ENCODE peak calls at places on chromosomes 3 and 15, in seven cellular contexts. One of them, this sample, is unnamed.

GRCh38 chr3:9793161-9793781 is 389 bp downstream of the ARPC4 start:
- DNase-seq in ascending aorta: peak; percentile 70
- DNase-seq in AG04450: no peak
- DNase-seq in transverse colon: peak; percentile 57
- DNase-seq in heart right ventricle: no peak
- DNase-seq in AG09319: no peak
- DNase-seq in Peyer's patch: no peak
- DNase-seq in this sample: no peak

GRCh38 chr15:43329960-43330779 is at the start of gene LCMT2:
- DNase-seq in AG09319: peak; percentile 79
- DNase-seq in transverse colon: peak; percentile 94
- DNase-seq in Peyer's patch: peak; percentile 93
- DNase-seq in AG04450: peak; percentile 77
- DNase-seq in heart right ventricle: peak; percentile 91
- DNase-seq in ascending aorta: peak; percentile 96
- DNase-seq in this sample: peak; percentile 73

GRCh38 chr3:45795509-45795881 is 841 bp downstream of the SLC6A20 start:
- DNase-seq in ascending aorta: no peak
- DNase-seq in heart right ventricle: no peak
- DNase-seq in transverse colon: no peak
- DNase-seq in Peyer's patch: peak; percentile 49
- DNase-seq in AG09319: no peak
- DNase-seq in AG04450: no peak
- DNase-seq in this sample: no peak

GRCh38 chr15:101407439-101407838 is 82.1 kb downstream of the PCSK6 start:
- DNase-seq in transverse colon: no peak
- DNase-seq in Peyer's patch: no peak
- DNase-seq in heart right ventricle: no peak
- DNase-seq in AG09319: no peak
- DNase-seq in AG04450: no peak
- DNase-seq in ascending aorta: no peak
- DNase-seq in this sample: no peak

GRCh38 chr15:84982301-84982920 is 755 bp downstream of the PDE8A start:
- DNase-seq in Peyer's patch: peak; percentile 72
- DNase-seq in transverse colon: peak; percentile 70
- DNase-seq in AG04450: no peak
- DNase-seq in AG09319: no peak
- DNase-seq in heart right ventricle: peak; percentile 43
- DNase-seq in ascending aorta: peak; percentile 70
- DNase-seq in this sample: no peak

GRCh38 chr15:71627604-71628003 is 182.8 kb upstream of the NR2E3 start:
- DNase-seq in heart right ventricle: no peak
- DNase-seq in ascending aorta: no peak
- DNase-seq in AG04450: no peak
- DNase-seq in Peyer's patch: no peak
- DNase-seq in AG09319: no peak
- DNase-seq in transverse colon: no peak
- DNase-seq in this sample: no peak

GRCh38 chr3:136186330-136186729 is 9.8 kb downstream of the MSL2 start:
- DNase-seq in AG09319: no peak
- DNase-seq in transverse colon: peak; percentile 62
- DNase-seq in ascending aorta: no peak
- DNase-seq in AG04450: no peak
- DNase-seq in Peyer's patch: peak; percentile 51
- DNase-seq in heart right ventricle: no peak
- DNase-seq in this sample: no peak

GRCh38 chr3:108946292-108947290 is 7.1 kb downstream of the GUCA1C start:
- DNase-seq in AG09319: no peak
- DNase-seq in heart right ventricle: no peak
- DNase-seq in AG04450: no peak
- DNase-seq in transverse colon: no peak
- DNase-seq in Peyer's patch: no peak
- DNase-seq in ascending aorta: no peak
- DNase-seq in this sample: no peak

GRCh38 chr15:81221449-81221848 is 24.8 kb downstream of the IL16 start:
- DNase-seq in transverse colon: no peak
- DNase-seq in AG04450: no peak
- DNase-seq in Peyer's patch: no peak
- DNase-seq in AG09319: peak; percentile 47
- DNase-seq in heart right ventricle: peak; percentile 23
- DNase-seq in ascending aorta: no peak
- DNase-seq in this sample: no peak

GRCh38 chr3:124951511-124952390 is 17.2 kb upstream of the MUC13 start:
- DNase-seq in AG04450: peak; percentile 42
- DNase-seq in transverse colon: peak; percentile 76
- DNase-seq in Peyer's patch: peak; percentile 73
- DNase-seq in AG09319: no peak
- DNase-seq in heart right ventricle: no peak
- DNase-seq in ascending aorta: no peak
- DNase-seq in this sample: no peak

GRCh38 chr3:191328963-191329653 is at the start of gene CCDC50:
- DNase-seq in ascending aorta: peak; percentile 89
- DNase-seq in transverse colon: peak; percentile 93
- DNase-seq in AG09319: peak; percentile 34
- DNase-seq in AG04450: no peak
- DNase-seq in Peyer's patch: peak; percentile 92
- DNase-seq in heart right ventricle: peak; percentile 89
- DNase-seq in this sample: peak; percentile 76

GRCh38 chr3:152200476-152201422 is 68.0 kb upstream of the MBNL1 start:
- DNase-seq in AG04450: no peak
- DNase-seq in Peyer's patch: no peak
- DNase-seq in AG09319: no peak
- DNase-seq in ascending aorta: no peak
- DNase-seq in transverse colon: no peak
- DNase-seq in heart right ventricle: no peak
- DNase-seq in this sample: no peak

GRCh38 chr3:169661567-169662214 is 1.8 kb downstream of the MECOM start:
- DNase-seq in heart right ventricle: peak; percentile 47
- DNase-seq in transverse colon: peak; percentile 53
- DNase-seq in ascending aorta: peak; percentile 80
- DNase-seq in AG04450: no peak
- DNase-seq in AG09319: no peak
- DNase-seq in Peyer's patch: peak; percentile 67
- DNase-seq in this sample: no peak

GRCh38 chr15:96037584-96037983 is 292.9 kb upstream of the NR2F2 start:
- DNase-seq in AG09319: no peak
- DNase-seq in heart right ventricle: no peak
- DNase-seq in Peyer's patch: no peak
- DNase-seq in AG04450: peak; percentile 10
- DNase-seq in transverse colon: no peak
- DNase-seq in ascending aorta: no peak
- DNase-seq in this sample: no peak

GRCh38 chr3:187750041-187750512 is 4.8 kb upstream of the BCL6 start:
- DNase-seq in Peyer's patch: peak; percentile 68
- DNase-seq in AG04450: no peak
- DNase-seq in heart right ventricle: no peak
- DNase-seq in transverse colon: peak; percentile 74
- DNase-seq in AG09319: no peak
- DNase-seq in ascending aorta: no peak
- DNase-seq in this sample: no peak

GRCh38 chr3:152204218-152204617 is 64.5 kb upstream of the MBNL1 start:
- DNase-seq in ascending aorta: no peak
- DNase-seq in Peyer's patch: no peak
- DNase-seq in transverse colon: no peak
- DNase-seq in heart right ventricle: no peak
- DNase-seq in AG04450: no peak
- DNase-seq in AG09319: no peak
- DNase-seq in this sample: no peak

GRCh38 chr15:78209646-78210348 is 24.6 kb downstream of the ACSBG1 start:
- DNase-seq in AG04450: no peak
- DNase-seq in Peyer's patch: peak; percentile 55
- DNase-seq in ascending aorta: peak; percentile 45
- DNase-seq in heart right ventricle: peak; percentile 48
- DNase-seq in AG09319: no peak
- DNase-seq in transverse colon: peak; percentile 64
- DNase-seq in this sample: no peak

GRCh38 chr3:25895443-25895842 is 105.6 kb downstream of the OXSM start:
- DNase-seq in heart right ventricle: no peak
- DNase-seq in AG09319: no peak
- DNase-seq in Peyer's patch: no peak
- DNase-seq in ascending aorta: no peak
- DNase-seq in transverse colon: no peak
- DNase-seq in AG04450: peak; percentile 32
- DNase-seq in this sample: no peak

GRCh38 chr15:24858737-24859601 is 95.8 kb upstream of the SNRPN start:
- DNase-seq in transverse colon: no peak
- DNase-seq in ascending aorta: no peak
- DNase-seq in AG04450: peak; percentile 38
- DNase-seq in AG09319: no peak
- DNase-seq in heart right ventricle: no peak
- DNase-seq in Peyer's patch: no peak
- DNase-seq in this sample: no peak

GRCh38 chr3:134643150-134643675 is 7.6 kb downstream of the KY start:
- DNase-seq in transverse colon: peak; percentile 2
- DNase-seq in ascending aorta: no peak
- DNase-seq in heart right ventricle: no peak
- DNase-seq in AG09319: no peak
- DNase-seq in Peyer's patch: no peak
- DNase-seq in AG04450: no peak
- DNase-seq in this sample: no peak

GRCh38 chr15:68733666-68734065 is 87.0 kb downstream of the ANP32A start:
- DNase-seq in heart right ventricle: no peak
- DNase-seq in AG09319: no peak
- DNase-seq in ascending aorta: no peak
- DNase-seq in Peyer's patch: no peak
- DNase-seq in AG04450: no peak
- DNase-seq in transverse colon: no peak
- DNase-seq in this sample: no peak

GRCh38 chr3:185823280-185824044 is 1.4 kb downstream of the IGF2BP2 start:
- DNase-seq in transverse colon: peak; percentile 53
- DNase-seq in AG04450: no peak
- DNase-seq in AG09319: no peak
- DNase-seq in heart right ventricle: peak; percentile 42
- DNase-seq in Peyer's patch: peak; percentile 76
- DNase-seq in ascending aorta: no peak
- DNase-seq in this sample: no peak
- TF ChIP-seq CTCF in transverse colon: no peak
- TF ChIP-seq CTCF in AG04450: peak; percentile 16
- TF ChIP-seq CTCF in AG09319: peak; percentile 16
- TF ChIP-seq CTCF in heart right ventricle: peak; percentile 20
- TF ChIP-seq CTCF in Peyer's patch: no peak
- TF ChIP-seq CTCF in ascending aorta: no peak
- TF ChIP-seq CTCF in this sample: no peak

GRCh38 chr3:194869482-194870169 is 183.9 kb downstream of the FAM43A start:
- DNase-seq in heart right ventricle: no peak
- DNase-seq in transverse colon: no peak
- DNase-seq in AG09319: no peak
- DNase-seq in ascending aorta: no peak
- DNase-seq in Peyer's patch: no peak
- DNase-seq in AG04450: peak; percentile 68
- DNase-seq in this sample: no peak
- TF ChIP-seq CTCF in heart right ventricle: no peak
- TF ChIP-seq CTCF in transverse colon: no peak
- TF ChIP-seq CTCF in AG09319: peak; percentile 1
- TF ChIP-seq CTCF in ascending aorta: no peak
- TF ChIP-seq CTCF in Peyer's patch: no peak
- TF ChIP-seq CTCF in AG04450: no peak
- TF ChIP-seq CTCF in this sample: no peak

GRCh38 chr3:168088106-168088722 is 7.5 kb downstream of the GOLIM4 start:
- DNase-seq in AG04450: no peak
- DNase-seq in AG09319: no peak
- DNase-seq in Peyer's patch: no peak
- DNase-seq in ascending aorta: no peak
- DNase-seq in transverse colon: peak; percentile 38
- DNase-seq in heart right ventricle: no peak
- DNase-seq in this sample: no peak
- TF ChIP-seq CTCF in AG04450: peak; percentile 35
- TF ChIP-seq CTCF in AG09319: no peak
- TF ChIP-seq CTCF in Peyer's patch: no peak
- TF ChIP-seq CTCF in ascending aorta: no peak
- TF ChIP-seq CTCF in transverse colon: peak; percentile 34
- TF ChIP-seq CTCF in heart right ventricle: peak; percentile 18
- TF ChIP-seq CTCF in this sample: no peak

GRCh38 chr3:196287405-196288140 is at the start of gene PCYT1A:
- DNase-seq in AG09319: peak; percentile 81
- DNase-seq in ascending aorta: peak; percentile 96
- DNase-seq in AG04450: peak; percentile 79
- DNase-seq in heart right ventricle: peak; percentile 87
- DNase-seq in transverse colon: peak; percentile 92
- DNase-seq in Peyer's patch: peak; percentile 91
- DNase-seq in this sample: peak; percentile 73
- TF ChIP-seq CTCF in AG09319: no peak
- TF ChIP-seq CTCF in ascending aorta: no peak
- TF ChIP-seq CTCF in AG04450: no peak
- TF ChIP-seq CTCF in heart right ventricle: no peak
- TF ChIP-seq CTCF in transverse colon: no peak
- TF ChIP-seq CTCF in Peyer's patch: no peak
- TF ChIP-seq CTCF in this sample: no peak

GRCh38 chr15:53665930-53666329 is 93.5 kb downstream of the WDR72 start:
- DNase-seq in AG09319: no peak
- DNase-seq in transverse colon: no peak
- DNase-seq in heart right ventricle: no peak
- DNase-seq in AG04450: no peak
- DNase-seq in Peyer's patch: no peak
- DNase-seq in ascending aorta: no peak
- DNase-seq in this sample: no peak
- TF ChIP-seq CTCF in AG09319: no peak
- TF ChIP-seq CTCF in transverse colon: no peak
- TF ChIP-seq CTCF in heart right ventricle: no peak
- TF ChIP-seq CTCF in AG04450: no peak
- TF ChIP-seq CTCF in Peyer's patch: no peak
- TF ChIP-seq CTCF in ascending aorta: no peak
- TF ChIP-seq CTCF in this sample: no peak

GRCh38 chr3:196633658-196634151 is 5.8 kb upstream of the NRROS start:
- DNase-seq in heart right ventricle: no peak
- DNase-seq in AG09319: no peak
- DNase-seq in AG04450: no peak
- DNase-seq in Peyer's patch: no peak
- DNase-seq in ascending aorta: no peak
- DNase-seq in transverse colon: no peak
- DNase-seq in this sample: no peak

GRCh38 chr3:196634224-196634623 is 5.3 kb upstream of the NRROS start:
- DNase-seq in ascending aorta: no peak
- DNase-seq in heart right ventricle: no peak
- DNase-seq in AG09319: no peak
- DNase-seq in Peyer's patch: no peak
- DNase-seq in AG04450: no peak
- DNase-seq in transverse colon: peak; percentile 35
- DNase-seq in this sample: no peak

GRCh38 chr3:196634851-196635250 is 4.6 kb upstream of the NRROS start:
- DNase-seq in ascending aorta: no peak
- DNase-seq in AG09319: no peak
- DNase-seq in AG04450: no peak
- DNase-seq in Peyer's patch: no peak
- DNase-seq in transverse colon: no peak
- DNase-seq in heart right ventricle: no peak
- DNase-seq in this sample: no peak

GRCh38 chr3:196631655-196632032 is 7.8 kb upstream of the NRROS start:
- DNase-seq in AG04450: no peak
- DNase-seq in transverse colon: no peak
- DNase-seq in ascending aorta: no peak
- DNase-seq in AG09319: no peak
- DNase-seq in Peyer's patch: no peak
- DNase-seq in heart right ventricle: no peak
- DNase-seq in this sample: no peak

GRCh38 chr3:196632033-196632751 is 7.3 kb upstream of the NRROS start:
- DNase-seq in AG09319: no peak
- DNase-seq in Peyer's patch: peak; percentile 87
- DNase-seq in heart right ventricle: peak; percentile 86
- DNase-seq in transverse colon: peak; percentile 87
- DNase-seq in ascending aorta: peak; percentile 88
- DNase-seq in AG04450: no peak
- DNase-seq in this sample: no peak
- TF ChIP-seq CTCF in AG09319: peak; percentile 31
- TF ChIP-seq CTCF in Peyer's patch: no peak
- TF ChIP-seq CTCF in heart right ventricle: peak; percentile 64
- TF ChIP-seq CTCF in transverse colon: peak; percentile 15
- TF ChIP-seq CTCF in ascending aorta: peak; percentile 38
- TF ChIP-seq CTCF in AG04450: peak; percentile 41
- TF ChIP-seq CTCF in this sample: no peak

GRCh38 chr3:5020262-5020722 is 41.1 kb downstream of the BHLHE40 start:
- DNase-seq in AG09319: no peak
- DNase-seq in transverse colon: no peak
- DNase-seq in heart right ventricle: no peak
- DNase-seq in Peyer's patch: no peak
- DNase-seq in ascending aorta: no peak
- DNase-seq in AG04450: no peak
- DNase-seq in this sample: no peak
- TF ChIP-seq CTCF in AG09319: no peak
- TF ChIP-seq CTCF in transverse colon: no peak
- TF ChIP-seq CTCF in heart right ventricle: no peak
- TF ChIP-seq CTCF in Peyer's patch: no peak
- TF ChIP-seq CTCF in ascending aorta: no peak
- TF ChIP-seq CTCF in AG04450: no peak
- TF ChIP-seq CTCF in this sample: no peak

This sample was measured in omental fat pad.